ENCODE peak calls at places on chromosomes 3 and 15, in six cellular contexts. G, Y, U, F, A and P are unnamed samples.

GRCh38 chr15:69983696-69984265 is 113.9 kb downstream of the TLE3 start:
- DNase-seq in G (no peak), Y (no peak), U (no peak), F (no peak), A (no peak), P (no peak)

GRCh38 chr3:107524214-107525100 is 1.7 kb downstream of the BBX start:
- DNase-seq in G (peak; percentile 64), Y (peak; percentile 41), U (no peak), F (no peak), A (peak; percentile 82), P (peak; percentile 70)

GRCh38 chr3:149333518-149333859 is at the start of gene TM4SF18:
- DNase-seq in G (no peak), Y (no peak), U (no peak), F (no peak), A (no peak), P (no peak)

GRCh38 chr3:134194247-134194646 is 56.4 kb downstream of the RYK start:
- DNase-seq in G (no peak), Y (no peak), U (no peak), F (no peak), A (no peak), P (no peak)

GRCh38 chr15:101318147-101318809 is 23.2 kb upstream of the SNRPA1 start:
- DNase-seq in G (no peak), Y (no peak), U (no peak), F (no peak), A (no peak), P (peak; percentile 46)

GRCh38 chr3:43477600-43477999 is 144.2 kb downstream of the ANO10 start:
- DNase-seq in G (no peak), Y (no peak), U (no peak), F (no peak), A (no peak), P (no peak)

GRCh38 chr3:174116421-174116820 is 718.9 kb downstream of the NLGN1 start:
- DNase-seq in G (no peak), Y (no peak), U (no peak), F (no peak), A (no peak), P (no peak)

GRCh38 chr3:135531996-135532395 is 433.5 kb upstream of the PPP2R3A start:
- DNase-seq in G (no peak), Y (no peak), U (no peak), F (no peak), A (no peak), P (no peak)

GRCh38 chr3:12768579-12769527 is 9.8 kb upstream of the TMEM40 start:
- DNase-seq in G (peak; percentile 28), Y (no peak), U (no peak), F (no peak), A (no peak), P (no peak)

GRCh38 chr15:31869640-31870335 is 160.5 kb upstream of the CHRNA7 start:
- DNase-seq in G (no peak), Y (no peak), U (no peak), F (no peak), A (peak; percentile 70), P (no peak)

GRCh38 chr15:71201471-71201870 is 86.2 kb downstream of the THSD4 start:
- DNase-seq in G (no peak), Y (no peak), U (no peak), F (no peak), A (no peak), P (no peak)

GRCh38 chr15:80747317-80748053 is 31.7 kb upstream of the CEMIP start:
- DNase-seq in G (no peak), Y (no peak), U (no peak), F (no peak), A (no peak), P (no peak)

GRCh38 chr3:127221062-127222035 is 28.4 kb downstream of the PRR23E start:
- DNase-seq in G (no peak), Y (no peak), U (no peak), F (no peak), A (peak; percentile 61), P (no peak)

GRCh38 chr3:69531975-69532827 is 146.3 kb upstream of the FRMD4B start:
- DNase-seq in G (no peak), Y (no peak), U (no peak), F (no peak), A (peak; percentile 72), P (no peak)

GRCh38 chr3:134367869-134368750 is 6.1 kb downstream of the AMOTL2 start:
- DNase-seq in G (no peak), Y (no peak), U (no peak), F (no peak), A (no peak), P (peak; percentile 25)

GRCh38 chr15:89492111-89492641 is 4.2 kb downstream of the RHCG start:
- DNase-seq in G (peak; percentile 13), Y (no peak), U (no peak), F (no peak), A (peak; percentile 73), P (no peak)

GRCh38 chr3:52829906-52830463 is 487 bp downstream of the ITIH4 start:
- DNase-seq in G (no peak), Y (no peak), U (no peak), F (no peak), A (no peak), P (no peak)

GRCh38 chr3:108914774-108915641 is 38.7 kb downstream of the GUCA1C start:
- DNase-seq in G (peak; percentile 57), Y (peak; percentile 61), U (peak; percentile 19), F (peak; percentile 69), A (peak; percentile 72), P (peak; percentile 44)

DNA sequence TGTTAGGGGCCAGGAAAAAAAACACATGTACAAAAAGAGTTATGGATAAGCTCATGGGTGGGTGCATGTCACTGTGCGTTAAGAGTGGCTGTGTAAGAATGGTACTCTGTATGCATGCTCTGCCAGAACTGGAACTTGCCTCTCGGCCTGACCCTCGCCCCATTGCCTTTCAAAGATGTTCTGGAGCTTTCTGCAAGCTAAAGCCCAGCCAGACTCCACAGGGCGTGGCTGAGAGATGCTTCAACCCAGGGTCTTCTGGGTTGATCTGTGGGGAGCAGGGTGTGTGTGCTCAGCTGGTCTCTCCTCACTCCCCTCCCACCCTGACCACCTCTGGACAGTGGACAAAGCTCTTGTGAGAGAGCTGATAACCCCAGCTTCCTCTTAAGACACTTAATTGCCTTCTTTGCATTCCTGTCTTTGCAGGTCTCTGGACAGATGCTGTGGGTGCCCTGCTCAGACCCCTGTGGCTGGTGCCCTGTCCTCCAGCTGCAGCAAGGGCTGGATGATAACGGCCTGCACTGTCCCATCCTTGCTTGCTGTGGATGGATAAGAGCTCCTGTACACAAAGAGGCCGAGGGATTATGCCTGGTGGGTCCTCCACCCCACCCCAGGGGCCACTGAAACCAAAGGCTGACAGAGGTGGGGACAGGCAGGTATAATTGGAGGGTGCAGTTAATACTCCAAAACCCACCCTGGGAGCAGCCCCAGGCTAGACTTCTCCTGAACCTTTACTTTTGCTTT is 28.7 kb downstream of the ALDH1L1 start:
- DNase-seq in G (no peak), Y (no peak), U (no peak), F (no peak), A (no peak), P (no peak)
- TF ChIP-seq JUND in G (no peak), Y (no peak), U (no peak), F (no peak), A (no peak), P (no peak)

GRCh38 chr15:91254766-91255165 is 154.7 kb downstream of the SV2B start:
- DNase-seq in G (no peak), Y (no peak), U (no peak), F (no peak), A (no peak), P (peak; percentile 23)

GRCh38 chr15:91258436-91258779 is 158.4 kb downstream of the SV2B start:
- DNase-seq in G (no peak), Y (no peak), U (no peak), F (no peak), A (no peak), P (no peak)

GRCh38 chr15:91257755-91258435 is 157.8 kb downstream of the SV2B start:
- DNase-seq in G (no peak), Y (no peak), U (no peak), F (no peak), A (no peak), P (no peak)

GRCh38 chr15:91253605-91254004 is 153.5 kb downstream of the SV2B start:
- DNase-seq in G (no peak), Y (no peak), U (no peak), F (no peak), A (no peak), P (no peak)

GRCh38 chr15:91255788-91256187 is 155.7 kb downstream of the SV2B start:
- DNase-seq in G (no peak), Y (no peak), U (no peak), F (no peak), A (no peak), P (no peak)
- TF ChIP-seq JUND in G (no peak), Y (no peak), U (no peak), F (no peak), A (no peak), P (no peak)

GRCh38 chr15:74337146-74337545 is 30.3 kb downstream of the CYP11A1 start:
- DNase-seq in G (no peak), Y (no peak), U (no peak), F (no peak), A (no peak), P (no peak)

GRCh38 chr15:74337607-74338211 is 29.7 kb downstream of the CYP11A1 start:
- DNase-seq in G (no peak), Y (no peak), U (no peak), F (no peak), A (no peak), P (no peak)

GRCh38 chr15:74335396-74335795 is 32.0 kb downstream of the CYP11A1 start:
- DNase-seq in G (no peak), Y (no peak), U (no peak), F (no peak), A (no peak), P (no peak)

GRCh38 chr15:74334127-74334526 is 33.3 kb downstream of the CYP11A1 start:
- DNase-seq in G (no peak), Y (no peak), U (no peak), F (no peak), A (no peak), P (no peak)

DNA sequence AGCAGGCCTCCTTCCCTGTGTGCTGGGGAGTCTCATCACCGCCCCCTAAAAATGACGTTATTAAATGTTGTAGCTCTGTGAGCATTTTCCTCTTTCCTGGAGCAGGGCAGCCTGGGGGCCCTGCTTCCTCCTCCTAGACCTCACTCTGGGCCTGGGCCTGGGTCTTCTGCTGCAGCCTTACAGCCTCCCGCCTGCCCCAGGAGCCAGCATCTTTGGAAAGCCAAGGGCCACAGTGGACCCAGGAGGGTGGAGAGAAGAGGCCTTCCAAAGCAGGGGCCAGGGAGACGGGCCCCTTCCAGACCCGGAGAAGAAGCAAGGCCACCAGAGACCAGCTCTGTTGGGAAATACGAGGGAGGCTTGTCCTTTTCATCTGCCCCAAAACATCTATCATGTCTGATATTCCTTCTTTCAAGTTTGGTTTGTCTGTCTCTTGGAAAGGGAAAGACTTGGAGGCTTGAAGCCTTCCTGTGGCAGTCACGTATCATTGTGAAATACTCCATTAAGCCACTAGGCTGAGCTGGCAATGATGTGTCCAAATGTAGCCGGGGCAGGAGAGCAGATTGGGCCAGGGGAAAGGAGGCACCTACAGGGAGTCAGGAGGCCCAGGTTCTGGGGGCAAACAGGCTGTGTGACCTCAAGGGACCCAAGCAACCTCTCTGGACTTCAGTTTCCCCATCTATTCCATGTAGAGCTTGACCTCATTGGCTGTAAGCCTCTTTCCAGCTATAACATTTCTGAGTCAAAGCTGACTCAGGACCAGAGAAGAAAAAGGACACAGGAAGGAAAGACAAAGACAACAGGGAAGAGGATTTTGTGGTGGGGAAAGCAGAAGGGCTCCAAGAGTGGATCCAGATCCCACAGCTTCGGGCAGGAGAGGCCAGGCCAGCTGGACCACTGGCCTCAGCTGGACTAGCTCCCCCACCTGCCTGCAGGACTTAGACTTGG is 31.1 kb downstream of the CYP11A1 start:
- DNase-seq in G (no peak), Y (no peak), U (no peak), F (no peak), A (no peak), P (no peak)
- TF ChIP-seq JUND in G (no peak), Y (no peak), U (no peak), F (no peak), A (no peak), P (no peak)

GRCh38 chr3:104190681-104191080 is 1176.0 kb upstream of the ALCAM start:
- DNase-seq in G (no peak), Y (no peak), U (no peak), F (no peak), A (no peak), P (no peak)
- TF ChIP-seq JUND in G (no peak), Y (no peak), U (no peak), F (no peak), A (no peak), P (no peak)